ENCODE peak calls at places on chromosomes 3 and 15, in seven cellular contexts. C is NCI-H1436, K is NCI-H460, W is PC-9, Y is heart right ventricle, H is NCI-H1092 treated with DMSO at 0.1 percent for 48 hours, V is NCI-H774. R is an unnamed sample.

GRCh38 chr3:12380408-12380795 is 91.5 kb downstream of the PPARG start:
- DNase-seq in C (no peak), K (no peak), W (no peak), Y (no peak), H (no peak), V (no peak), R (no peak)

GRCh38 chr3:187713504-187713903 is 11.1 kb upstream of the RTP2 start:
- DNase-seq in C (no peak), K (no peak), W (no peak), Y (peak; percentile 23), H (no peak), V (peak; percentile 19), R (no peak)

GRCh38 chr15:89768071-89768500 is 8.0 kb upstream of the MESP2 start:
- DNase-seq in C (no peak), K (no peak), W (no peak), Y (no peak), H (no peak), V (no peak), R (no peak)

GRCh38 chr15:58758141-58758540 is 8.6 kb upstream of the ADAM10 start:
- DNase-seq in C (no peak), K (no peak), W (no peak), Y (no peak), H (no peak), V (no peak), R (no peak)

GRCh38 chr3:124586126-124587052 is 143.9 kb upstream of the UMPS start:
- DNase-seq in C (no peak), K (no peak), W (no peak), Y (no peak), H (no peak), V (no peak), R (no peak)

GRCh38 chr3:106552401-106553043 is 683.7 kb upstream of the CBLB start:
- DNase-seq in C (no peak), K (no peak), W (no peak), Y (no peak), H (no peak), V (no peak), R (no peak)

GRCh38 chr3:187767266-187768032 is 22.2 kb upstream of the BCL6 start:
- DNase-seq in C (no peak), K (no peak), W (no peak), Y (no peak), H (no peak), V (no peak), R (no peak)

GRCh38 chr3:46102780-46103130 is 75.5 kb upstream of the XCR1 start:
- DNase-seq in C (no peak), K (no peak), W (no peak), Y (no peak), H (no peak), V (no peak), R (no peak)